ENCODE peak calls at places on chromosomes 7 and 10, in four cellular contexts. One of them, this sample, is unnamed.

GRCh38 chr10:14952851-14953451 is 945 bp downstream of the DCLRE1C start:
- DNase-seq in memory B cell: no peak
- DNase-seq in NCI-H2081: no peak
- DNase-seq in brain microvascular endothelial cell: no peak
- DNase-seq in this sample: no peak

GRCh38 chr10:48523820-48524758 is 80.8 kb downstream of the ARHGAP22 start:
- DNase-seq in memory B cell: no peak
- DNase-seq in NCI-H2081: peak
- DNase-seq in brain microvascular endothelial cell: no peak
- DNase-seq in this sample: peak

GRCh38 chr7:66250711-66251110 is 45.6 kb downstream of the TPST1 start:
- DNase-seq in memory B cell: no peak
- DNase-seq in NCI-H2081: no peak
- DNase-seq in brain microvascular endothelial cell: peak
- DNase-seq in this sample: no peak

GRCh38 chr10:20885678-20886077 is 11.4 kb downstream of the NEBL start:
- DNase-seq in memory B cell: no peak
- DNase-seq in NCI-H2081: peak
- DNase-seq in brain microvascular endothelial cell: no peak
- DNase-seq in this sample: no peak

GRCh38 chr7:123538897-123539296 is 4.5 kb upstream of the IQUB start:
- DNase-seq in memory B cell: no peak
- DNase-seq in NCI-H2081: no peak
- DNase-seq in brain microvascular endothelial cell: no peak
- DNase-seq in this sample: no peak

GRCh38 chr10:68666280-68666760 is 54.7 kb upstream of the CCAR1 start:
- DNase-seq in memory B cell: no peak
- DNase-seq in NCI-H2081: no peak
- DNase-seq in brain microvascular endothelial cell: peak
- DNase-seq in this sample: no peak

GRCh38 chr10:69632516-69633199 is 2.6 kb downstream of the FAM241B start:
- DNase-seq in memory B cell: no peak
- DNase-seq in NCI-H2081: no peak
- DNase-seq in brain microvascular endothelial cell: no peak
- DNase-seq in this sample: no peak

GRCh38 chr7:135414850-135415439 is 95.0 kb downstream of the CNOT4 start:
- DNase-seq in memory B cell: no peak
- DNase-seq in NCI-H2081: peak
- DNase-seq in brain microvascular endothelial cell: peak
- DNase-seq in this sample: no peak

GRCh38 chr10:32332299-32332750 is 14.6 kb downstream of the EPC1 start:
- DNase-seq in memory B cell: peak
- DNase-seq in NCI-H2081: no peak
- DNase-seq in brain microvascular endothelial cell: no peak
- DNase-seq in this sample: no peak

GRCh38 chr10:58152698-58153263 is 114.9 kb downstream of the IPMK start:
- DNase-seq in memory B cell: peak
- DNase-seq in NCI-H2081: peak
- DNase-seq in brain microvascular endothelial cell: peak
- DNase-seq in this sample: no peak

GRCh38 chr10:104391150-104391968 is 37.7 kb downstream of the CFAP58 start:
- DNase-seq in memory B cell: no peak
- DNase-seq in NCI-H2081: no peak
- DNase-seq in brain microvascular endothelial cell: no peak
- DNase-seq in this sample: no peak

GRCh38 chr10:44353721-44354120 is 31.2 kb downstream of the CXCL12 start:
- DNase-seq in memory B cell: no peak
- DNase-seq in NCI-H2081: no peak
- DNase-seq in brain microvascular endothelial cell: no peak
- DNase-seq in this sample: no peak

GRCh38 chr7:64795176-64795575 is 948 bp downstream of the ZNF138 start:
- DNase-seq in memory B cell: no peak
- DNase-seq in NCI-H2081: no peak
- DNase-seq in brain microvascular endothelial cell: no peak
- DNase-seq in this sample: no peak

This sample was measured in GM12891.